ENCODE peak calls at places on chromosomes 16 and 17, in six cellular contexts. Z, M, L, H, T and C are unnamed samples.

GRCh38 chr16:20675488-20676267 is 21.8 kb downstream of the ACSM1 start:
- DNase-seq in L (peak), H (peak), Z (peak), M (no peak), T (no peak), C (peak)

GRCh38 chr17:18859256-18859655 is 1.3 kb downstream of the PRPSAP2 start:
- DNase-seq in L (peak), Z (peak), M (no peak), T (peak), H (peak), C (peak)

GRCh38 chr17:41284043-41284442 is 8.5 kb downstream of the KRTAP9-7 start:
- DNase-seq in H (peak), T (no peak), L (no peak), Z (no peak), M (peak), C (no peak)

GRCh38 chr16:76226481-76226880 is 50.7 kb upstream of the CNTNAP4 start:
- DNase-seq in T (no peak), L (no peak), M (no peak), H (no peak), Z (no peak), C (peak)

GRCh38 chr16:31093132-31093703 is 1.4 kb downstream of the VKORC1 start:
- DNase-seq in L (no peak), Z (peak), M (no peak), T (no peak), H (peak), C (peak)

GRCh38 chr16:86150646-86151371 is 251.8 kb downstream of the IRF8 start:
- DNase-seq in T (peak), L (no peak), H (no peak), Z (no peak), M (no peak), C (no peak)

GRCh38 chr17:15463363-15463762 is 4.1 kb downstream of the CDRT4 start:
- DNase-seq in L (peak), Z (peak), M (peak), H (peak), T (no peak), C (peak)

GRCh38 chr17:8859029-8859803 is 8.3 kb downstream of the PIK3R6 start:
- DNase-seq in M (no peak), H (no peak), L (no peak), T (peak), Z (no peak), C (peak)

GRCh38 chr17:64775701-64776570 is 113.8 kb upstream of the SMURF2 start:
- DNase-seq in T (peak), L (no peak), Z (no peak), M (no peak), H (no peak), C (no peak)

GRCh38 chr17:66135219-66135618 is 56.7 kb downstream of the CEP112 start:
- DNase-seq in L (no peak), Z (no peak), H (no peak), M (no peak), T (no peak), C (no peak)

GRCh38 chr17:66348605-66349165 is 46.3 kb downstream of the PRKCA start:
- DNase-seq in M (peak), Z (peak), L (peak), T (no peak), H (peak), C (peak)

GRCh38 chr16:80280557-80280956 is 260.2 kb upstream of the DYNLRB2 start:
- DNase-seq in T (no peak), H (no peak), Z (no peak), M (no peak), L (no peak), C (no peak)

GRCh38 chr17:19975601-19976000 is 2.0 kb downstream of the AKAP10 start:
- DNase-seq in L (no peak), H (no peak), T (no peak), Z (no peak), M (no peak), C (no peak)

GRCh38 chr17:40645932-40646331 is 1.7 kb downstream of the SMARCE1 start:
- DNase-seq in T (no peak), H (no peak), Z (no peak), M (no peak), L (no peak), C (no peak)

GRCh38 chr17:10149573-10150399 is 48.6 kb downstream of the GAS7 start:
- DNase-seq in M (peak), Z (no peak), H (no peak), T (no peak), L (peak), C (peak)

GRCh38 chr16:57801856-57802634 is at the start of gene KIFC3:
- DNase-seq in L (peak), H (peak), T (peak), Z (peak), M (no peak), C (peak)

GRCh38 chr17:49249292-49249794 is 18.8 kb upstream of the PHOSPHO1 start:
- DNase-seq in T (no peak), M (no peak), H (no peak), Z (peak), L (peak), C (no peak)

GRCh38 chr16:88453621-88454314 is 688 bp downstream of the ZFPM1 start:
- DNase-seq in Z (peak), T (no peak), M (no peak), L (no peak), H (peak), C (no peak)

GRCh38 chr17:9880582-9880999 is 24.5 kb downstream of the RCVRN start:
- DNase-seq in T (peak), H (no peak), M (no peak), Z (no peak), L (peak), C (peak)

GRCh38 chr17:73546770-73547345 is 97.4 kb downstream of the SDK2 start:
- DNase-seq in H (peak), M (peak), Z (no peak), T (no peak), L (no peak), C (peak)

GRCh38 chr16:50881953-50882352 is 140.1 kb downstream of the CYLD start:
- DNase-seq in Z (no peak), T (no peak), M (no peak), H (no peak), L (no peak), C (no peak)

GRCh38 chr16:50880926-50881325 is 139.0 kb downstream of the CYLD start:
- DNase-seq in Z (no peak), M (no peak), H (no peak), L (no peak), T (no peak), C (no peak)

GRCh38 chr16:50887500-50887899 is 145.6 kb downstream of the CYLD start:
- DNase-seq in L (no peak), H (no peak), M (no peak), T (no peak), Z (no peak), C (no peak)

GRCh38 chr16:50881331-50881830 is 139.5 kb downstream of the CYLD start:
- DNase-seq in L (no peak), M (no peak), Z (no peak), T (no peak), H (peak), C (no peak)

GRCh38 chr16:50884066-50884860 is 142.4 kb downstream of the CYLD start:
- DNase-seq in L (no peak), H (no peak), T (no peak), Z (no peak), M (no peak), C (no peak)
- TF ChIP-seq CTCF in L (peak), H (peak), T (no peak), Z (peak), M (peak), C (no peak)

GRCh38 chr16:1135459-1135825 is 17.5 kb upstream of the CACNA1H start:
- DNase-seq in H (no peak), L (no peak), Z (no peak), M (no peak), T (no peak), C (no peak)
- H3K4me3 ChIP-seq in H (no peak), L (no peak), Z (no peak), M (no peak), T (no peak), C (no peak)

DNA sequence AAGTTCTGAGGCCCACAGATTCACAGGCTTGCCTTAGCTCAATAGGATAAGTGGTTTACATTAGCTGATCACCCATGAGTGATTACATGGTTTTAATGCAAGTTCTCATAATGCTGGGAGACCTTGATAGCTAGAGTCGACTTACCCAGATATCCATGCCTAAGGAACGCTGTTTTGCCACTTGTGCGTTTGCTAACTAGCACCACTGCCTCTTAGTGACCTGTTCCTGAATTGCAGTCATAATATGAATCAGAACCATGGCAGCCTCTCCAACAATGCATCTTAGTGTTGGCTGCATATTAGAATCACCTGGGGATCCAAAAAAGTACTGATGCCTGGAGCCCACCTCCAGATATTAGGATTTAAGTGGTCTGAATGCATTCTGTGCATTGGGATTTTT is 251.1 kb upstream of the CDH5 start:
- DNase-seq in Z (no peak), H (no peak), L (no peak), M (no peak), T (no peak), C (peak)
- TF ChIP-seq CTCF in Z (no peak), H (no peak), L (no peak), M (peak), T (no peak), C (peak)

DNA sequence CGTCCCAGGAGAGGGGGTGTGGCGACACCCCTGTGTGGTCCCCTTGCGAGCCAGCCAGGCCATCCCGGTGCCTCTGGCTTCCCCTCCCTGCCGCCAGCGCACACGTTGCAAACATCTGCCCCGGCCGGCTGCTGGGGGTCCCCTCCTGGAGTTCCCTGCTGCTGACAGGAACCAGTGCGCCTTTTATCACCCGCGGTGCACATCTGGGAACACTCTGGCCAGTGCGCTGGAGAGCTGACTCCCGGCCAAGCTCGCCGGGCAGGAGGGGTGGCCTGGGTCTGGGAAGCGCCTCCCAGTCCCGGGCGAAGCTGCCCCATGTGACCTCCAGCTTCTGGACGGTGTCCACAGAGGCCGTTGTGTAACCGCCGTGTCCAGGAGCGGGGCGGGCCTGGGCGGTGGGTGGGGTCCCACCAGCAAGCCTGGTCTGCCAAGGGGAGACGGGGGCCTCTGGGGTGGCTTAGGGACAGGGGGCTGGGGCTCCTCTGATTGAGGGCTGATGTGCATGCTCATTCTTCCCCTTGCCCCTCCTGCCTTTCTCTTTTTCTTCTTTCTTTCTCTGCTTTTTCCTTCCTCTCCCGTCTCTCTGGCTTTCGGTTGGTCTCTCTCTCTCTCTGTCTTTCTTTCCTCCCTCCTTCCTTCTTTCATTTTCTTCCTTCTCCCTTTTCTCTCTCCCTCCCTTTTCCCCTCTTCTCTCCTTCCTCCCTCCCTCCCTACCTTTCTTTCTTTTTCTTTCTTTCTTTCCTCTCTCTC is 25.2 kb upstream of the CIBAR2 start:
- DNase-seq in H (peak), Z (peak), L (peak), M (peak), T (peak), C (peak)
- H3K4me3 ChIP-seq in H (no peak), Z (no peak), L (peak), M (peak), T (no peak), C (peak)

DNA sequence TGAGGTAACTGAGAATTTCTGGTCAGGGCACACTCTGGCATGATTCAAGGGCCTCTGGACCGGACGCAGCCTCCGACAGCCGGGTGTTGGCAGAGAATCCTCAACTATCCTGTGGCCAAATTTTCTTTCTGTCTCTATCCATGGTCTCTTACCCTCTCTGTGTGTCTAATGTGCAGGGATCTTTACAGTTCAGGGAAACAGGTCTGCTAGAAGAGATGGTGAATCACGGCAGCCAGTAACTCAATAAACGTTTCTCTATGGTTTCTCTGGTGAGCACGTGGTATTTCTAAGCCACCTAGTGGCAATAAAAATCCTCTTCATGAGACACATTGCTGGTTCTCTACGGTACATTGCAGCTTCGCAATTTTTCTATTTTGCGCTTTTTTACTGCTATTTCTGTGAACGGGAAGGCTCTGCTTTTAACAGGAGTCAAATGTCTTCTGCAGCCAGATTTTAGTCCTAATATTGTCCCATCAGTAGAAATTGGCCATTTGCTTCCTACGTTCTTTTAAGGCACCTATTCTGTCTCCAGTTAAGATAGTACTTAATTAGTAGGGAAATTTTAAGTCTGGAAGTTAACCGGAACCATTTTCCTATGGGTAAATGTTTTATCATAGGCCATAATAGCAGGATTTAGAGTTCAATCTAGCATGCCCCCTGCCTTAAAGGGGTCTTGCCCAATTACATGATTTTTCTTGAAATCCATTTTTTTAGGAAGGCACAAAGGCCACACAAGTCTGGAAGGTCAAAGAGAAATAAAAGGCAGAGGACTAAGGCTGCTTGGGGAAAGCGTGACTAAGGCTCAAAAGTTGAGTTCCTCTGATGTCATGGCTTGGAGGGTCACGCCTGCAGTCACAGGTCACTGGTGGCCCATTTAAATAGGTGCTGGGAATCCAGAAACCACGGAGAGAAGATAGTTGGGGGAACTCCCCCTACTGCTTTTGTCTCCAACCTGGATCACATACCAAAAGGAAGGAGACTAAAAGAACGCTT is 31.5 kb downstream of the QPRT start:
- DNase-seq in L (peak), H (peak), Z (peak), T (no peak), M (peak), C (peak)
- TF ChIP-seq CTCF in L (peak), H (peak), Z (peak), T (no peak), M (peak), C (peak)

DNA sequence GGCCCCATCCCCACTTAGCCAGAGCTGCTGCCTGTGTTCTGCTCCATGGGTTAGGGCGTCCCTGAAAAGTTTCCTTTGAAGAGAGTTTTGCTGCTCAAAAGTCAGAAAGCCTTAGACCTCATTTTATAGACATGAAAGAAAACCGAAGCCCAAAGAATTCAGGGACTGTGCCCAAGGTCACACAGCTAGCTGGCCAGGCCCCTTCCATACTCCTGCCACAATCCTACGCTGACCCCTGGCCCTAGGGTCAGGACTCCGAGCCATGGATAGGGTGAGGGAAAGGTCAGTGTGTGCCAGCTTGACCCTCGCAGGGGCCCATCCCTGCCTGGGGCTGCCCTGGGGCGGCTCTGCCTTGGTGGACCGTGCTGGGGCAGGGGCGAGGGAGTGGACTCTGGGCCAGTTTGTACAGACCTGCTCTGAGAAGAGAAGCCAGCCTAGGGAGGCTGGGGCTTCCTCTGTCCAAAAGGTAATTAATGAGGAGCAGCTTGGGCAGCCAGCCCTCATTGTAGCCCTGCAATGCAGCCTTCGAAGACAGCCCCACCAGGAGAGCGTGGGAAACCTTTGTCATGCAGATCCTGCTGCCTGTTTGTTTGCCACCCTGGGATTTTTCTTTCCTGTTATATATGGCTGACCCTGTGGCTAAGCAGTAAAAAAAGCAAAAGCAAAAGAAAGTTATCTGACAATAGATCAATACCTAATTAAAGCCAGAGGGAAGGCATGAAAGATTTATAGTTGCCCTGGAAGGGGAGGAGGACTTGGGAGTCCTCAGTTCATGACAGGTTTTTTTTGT is 37.4 kb downstream of the RHBDL3 start:
- DNase-seq in Z (peak), H (no peak), L (no peak), M (no peak), T (no peak), C (no peak)
- H3K4me3 ChIP-seq in Z (no peak), H (no peak), L (no peak), M (no peak), T (no peak), C (no peak)

DNA sequence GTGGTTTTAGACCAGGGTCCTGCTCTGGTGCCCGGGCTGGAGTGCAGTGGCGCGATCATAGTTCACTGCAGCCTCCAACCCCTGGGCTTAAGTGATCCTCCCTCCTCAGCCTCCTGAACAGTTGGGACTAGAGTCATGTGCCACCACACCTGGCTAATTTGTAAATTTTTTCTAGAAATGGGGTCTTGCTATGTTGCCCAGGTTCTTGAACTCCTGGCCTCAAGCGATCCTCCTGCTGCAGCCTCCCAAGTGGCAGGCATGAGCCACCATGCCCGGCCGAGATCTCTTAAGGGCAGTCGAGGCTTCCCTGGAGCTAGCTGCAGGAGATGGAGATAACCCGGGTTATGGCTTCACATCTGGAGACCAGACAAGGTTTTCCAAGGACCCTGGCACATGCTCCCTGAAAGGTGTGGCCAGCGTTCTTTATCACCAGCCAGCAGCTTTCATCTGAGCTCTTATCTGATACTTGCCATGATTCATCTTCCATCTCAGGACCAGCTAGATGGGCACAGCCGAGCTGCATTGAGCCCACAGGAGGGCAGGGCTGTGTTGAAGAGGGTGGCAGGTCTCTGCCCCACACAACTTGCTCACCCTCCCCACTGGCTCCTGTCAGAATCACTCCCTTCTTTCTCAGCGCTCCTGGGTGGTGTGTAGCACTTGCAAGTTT is 28.6 kb downstream of the SCNN1B start:
- DNase-seq in Z (no peak), L (no peak), T (no peak), H (no peak), M (no peak), C (no peak)
- TF ChIP-seq CTCF in Z (no peak), L (no peak), T (no peak), H (no peak), M (no peak), C (no peak)

GRCh38 chr16:29891525-29892457 is 7.6 kb downstream of the SEZ6L2 start:
- DNase-seq in L (peak), T (no peak), Z (no peak), H (peak), M (no peak), C (no peak)

GRCh38 chr16:29896841-29897240 is 2.5 kb downstream of the SEZ6L2 start:
- DNase-seq in H (no peak), T (no peak), L (no peak), Z (no peak), M (no peak), C (no peak)

GRCh38 chr16:29893553-29893952 is 5.8 kb downstream of the SEZ6L2 start:
- DNase-seq in H (no peak), T (no peak), M (no peak), Z (no peak), L (no peak), C (no peak)

GRCh38 chr16:29892458-29892813 is 6.9 kb downstream of the SEZ6L2 start:
- DNase-seq in T (no peak), Z (no peak), H (no peak), L (no peak), M (no peak), C (no peak)

GRCh38 chr16:29894352-29894751 is 5.0 kb downstream of the SEZ6L2 start:
- DNase-seq in T (no peak), M (no peak), L (no peak), Z (no peak), H (no peak), C (no peak)
- H3K4me3 ChIP-seq in T (no peak), M (no peak), L (no peak), Z (no peak), H (no peak), C (no peak)

GRCh38 chr16:82641336-82641984 is 14.7 kb downstream of the CDH13 start:
- DNase-seq in T (no peak), Z (no peak), L (peak), M (no peak), H (no peak), C (peak)
- TF ChIP-seq CTCF in T (no peak), Z (peak), L (peak), M (peak), H (peak), C (peak)